ENCODE peak calls at places on chromosomes 2 and 18, in four cellular contexts. Y is DND-41, A is cardiac muscle cell, C is epithelial cell of proximal tubule. F is an unnamed sample.

GRCh38 chr2:211751853-211752252 is 786.7 kb downstream of the ERBB4 start:
- DNase-seq in C (no peak), Y (no peak), A (no peak), F (no peak)

GRCh38 chr18:22335644-22336275 is 82.0 kb downstream of the CTAGE1 start:
- DNase-seq in Y (no peak), C (no peak), A (no peak), F (no peak)

GRCh38 chr2:23293063-23293462 is 91.9 kb upstream of the KLHL29 start:
- DNase-seq in C (no peak), Y (no peak), A (no peak), F (no peak)

GRCh38 chr2:174967693-174968260 is 37.4 kb downstream of the CHN1 start:
- DNase-seq in Y (no peak), A (no peak), C (no peak), F (no peak)

GRCh38 chr2:128608911-128609880 is 290.5 kb upstream of the HS6ST1 start:
- DNase-seq in C (no peak), Y (no peak), A (no peak), F (no peak)

GRCh38 chr2:27993950-27994728 is 103.6 kb downstream of the BABAM2 start:
- DNase-seq in C (no peak), Y (no peak), A (no peak), F (no peak)

GRCh38 chr2:104340162-104340561 is 513.8 kb upstream of the POU3F3 start:
- DNase-seq in Y (no peak), A (no peak), C (no peak), F (no peak)

GRCh38 chr2:47869859-47870258 is 36.4 kb downstream of the FBXO11 start:
- DNase-seq in C (no peak), Y (no peak), A (no peak), F (no peak)

GRCh38 chr2:3633089-3633981 is 24.7 kb upstream of the ALLC start:
- DNase-seq in C (no peak), Y (no peak), A (no peak), F (no peak)

GRCh38 chr2:45612741-45613140 is 1.7 kb upstream of the SRBD1 start:
- DNase-seq in C (no peak), Y (no peak), A (no peak), F (no peak)

GRCh38 chr2:118290436-118291004 is 202.2 kb downstream of the INSIG2 start:
- DNase-seq in A (no peak), Y (no peak), C (no peak), F (no peak)

GRCh38 chr2:144523606-144524131 is 3.8 kb upstream of the ZEB2 start:
- DNase-seq in A (peak; percentile 46), Y (no peak), C (no peak), F (no peak)

GRCh38 chr2:166372046-166372445 is 3.7 kb downstream of the SCN9A start:
- DNase-seq in Y (no peak), C (no peak), A (no peak), F (no peak)

GRCh38 chr2:70959271-70959761 is 19.1 kb upstream of the ANKRD53 start:
- DNase-seq in Y (no peak), C (no peak), A (no peak), F (no peak)

GRCh38 chr18:8298186-8298585 is 311.1 kb upstream of the RAB12 start:
- DNase-seq in Y (no peak), C (no peak), A (no peak), F (no peak)

GRCh38 chr2:127049927-127050802 is 56.8 kb downstream of the BIN1 start:
- DNase-seq in C (no peak), Y (peak; percentile 68), A (peak; percentile 77), F (no peak)

GRCh38 chr2:158095912-158096311 is 5.8 kb upstream of the UPP2 start:
- DNase-seq in A (no peak), Y (no peak), C (no peak), F (no peak)

GRCh38 chr2:211503856-211504255 is 947.5 kb downstream of the CPS1 start:
- DNase-seq in C (no peak), Y (no peak), A (no peak), F (no peak)

GRCh38 chr2:97716695-97717617 is 3.6 kb downstream of the ZAP70 start:
- DNase-seq in Y (no peak), A (no peak), C (no peak), F (no peak)

GRCh38 chr18:41391616-41392610 is 563.1 kb upstream of the PIK3C3 start:
- DNase-seq in A (peak; percentile 87), Y (no peak), C (no peak), F (peak; percentile 12)

GRCh38 chr2:240620859-240621258 is 4.4 kb upstream of the GPR35 start:
- DNase-seq in A (no peak), C (no peak), Y (no peak), F (no peak)

GRCh38 chr2:120230515-120231471 is 7.6 kb upstream of the TMEM185B start:
- DNase-seq in C (no peak), Y (no peak), A (no peak), F (no peak)
- H3K4me3 ChIP-seq in C (no peak overlapping the region), Y (no peak overlapping the region), A (no peak overlapping the region), F (no peak overlapping the region)

GRCh38 chr2:112683550-112684414 is 37.0 kb upstream of the NT5DC4 start:
- DNase-seq in A (no peak), Y (no peak), C (no peak), F (no peak)

GRCh38 chr2:112684415-112684775 is 36.4 kb upstream of the NT5DC4 start:
- DNase-seq in Y (no peak), A (no peak), C (no peak), F (no peak)

GRCh38 chr2:112679484-112679883 is 33.7 kb downstream of the SLC20A1 start:
- DNase-seq in C (no peak), A (no peak), Y (no peak), F (no peak)

GRCh38 chr2:112682101-112682500 is 36.4 kb downstream of the SLC20A1 start:
- DNase-seq in C (no peak), A (no peak), Y (no peak), F (no peak)

DNA sequence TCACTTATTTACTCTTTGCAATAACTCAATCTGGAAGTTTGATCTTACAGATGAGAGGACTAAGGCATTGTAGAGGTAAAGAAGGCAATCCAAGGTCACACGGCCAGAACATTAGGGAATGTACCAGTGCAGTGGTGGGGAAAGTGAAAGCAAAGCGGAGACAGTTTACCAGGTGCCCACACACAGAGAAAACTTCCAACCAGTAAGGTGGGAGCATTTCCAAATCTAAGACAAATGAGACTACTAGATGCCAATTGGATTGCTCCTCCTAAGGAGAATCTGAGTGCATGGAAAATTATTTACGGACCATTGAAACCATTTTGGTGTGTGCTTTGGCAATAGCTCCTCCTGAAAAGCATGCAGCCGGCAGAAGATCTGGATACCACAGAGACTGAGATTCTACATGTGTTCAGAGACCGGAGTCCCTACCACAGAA is 34.9 kb downstream of the SLC20A1 start:
- DNase-seq in Y (no peak), C (no peak), A (no peak), F (no peak)
- H3K4me3 ChIP-seq in Y (no peak overlapping the region), C (no peak overlapping the region), A (no peak overlapping the region), F (no peak overlapping the region)

GRCh38 chr18:58224425-58224750 is 180.4 kb downstream of the NEDD4L start:
- DNase-seq in A (no peak), Y (no peak), C (no peak), F (no peak)
- H3K4me3 ChIP-seq in A (no peak overlapping the region), Y (no peak overlapping the region), C (peak overlapping the region; percentile 61), F (peak overlapping the region; percentile 3)

DNA sequence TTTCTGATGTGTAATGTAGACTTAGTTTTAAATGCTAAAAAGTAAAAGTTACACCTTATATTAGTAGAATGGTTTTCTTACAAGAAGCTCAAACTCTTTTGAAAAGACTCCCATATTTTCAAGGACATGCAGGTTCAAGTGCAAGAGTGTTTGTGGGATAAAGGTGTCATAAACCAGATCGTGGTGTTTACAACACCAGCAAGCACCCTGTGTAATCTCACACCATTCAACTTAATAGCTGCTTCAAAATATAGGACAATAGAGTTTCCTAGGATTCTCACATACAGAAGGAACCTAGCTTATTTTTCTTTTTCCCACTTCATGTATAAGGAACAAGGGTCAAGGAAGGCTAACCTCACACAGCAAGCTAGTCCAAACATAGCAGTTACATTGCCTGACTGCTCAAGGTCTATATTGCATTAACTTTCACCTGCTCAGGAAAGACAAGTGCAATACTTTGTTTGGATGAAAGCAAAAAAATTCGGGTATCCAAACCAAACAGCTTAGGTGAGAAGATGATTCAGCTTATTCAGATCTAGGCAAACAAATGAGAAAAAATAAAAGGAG is 172.3 kb downstream of the IKZF2 start:
- DNase-seq in C (no peak), Y (no peak), A (no peak), F (no peak)
- H3K4me3 ChIP-seq in C (no peak overlapping the region), Y (no peak overlapping the region), A (no peak overlapping the region), F (no peak overlapping the region)

DNA sequence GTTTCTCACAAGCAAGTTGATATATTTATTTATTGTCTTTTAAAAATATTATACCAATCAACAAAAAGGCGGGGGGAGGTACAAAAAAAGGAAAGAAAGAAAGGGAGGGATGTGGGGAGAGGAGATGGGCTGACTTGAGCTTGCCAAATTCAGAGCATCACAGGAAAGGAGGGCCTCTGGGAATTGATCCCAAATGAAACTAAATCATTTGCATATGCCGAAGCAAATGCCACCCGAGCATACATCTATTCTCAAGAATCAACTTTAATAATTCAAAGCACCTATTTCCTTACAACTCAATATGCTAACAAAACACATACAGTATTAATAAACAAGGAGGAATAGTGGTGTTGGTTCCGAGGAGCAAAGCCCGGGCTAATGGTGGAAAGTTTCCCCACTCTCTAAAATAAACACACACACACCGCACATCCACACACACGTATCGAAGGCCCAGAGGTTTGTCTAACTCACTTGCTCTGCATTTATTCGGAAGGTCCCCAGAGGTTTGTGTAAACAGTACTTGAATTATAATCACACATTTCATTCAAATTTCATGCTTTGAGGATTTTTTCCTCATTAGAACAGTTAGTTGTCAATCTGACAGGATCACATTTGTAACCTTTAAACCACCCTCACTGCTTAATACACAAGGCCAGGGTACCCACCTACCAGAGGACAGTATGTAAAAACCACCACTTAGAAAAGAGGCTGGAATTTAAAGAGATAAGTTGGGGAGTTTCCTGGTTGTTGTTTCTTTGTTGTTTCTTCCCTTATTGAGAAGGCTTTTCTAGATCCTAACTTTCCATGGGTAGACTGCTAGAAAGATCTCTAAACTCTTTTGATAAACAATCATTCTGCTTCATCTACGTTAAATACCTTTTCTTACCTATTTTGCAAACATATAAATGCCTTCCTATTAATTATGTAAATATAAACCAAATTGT is 264.7 kb downstream of the TCF4 start:
- DNase-seq in C (no peak), A (no peak), Y (no peak), F (no peak)
- H3K4me3 ChIP-seq in C (no peak overlapping the region), A (no peak overlapping the region), Y (no peak overlapping the region), F (no peak overlapping the region)

GRCh38 chr2:167825664-167826063 is 421.7 kb downstream of the STK39 start:
- DNase-seq in C (no peak), Y (no peak), A (no peak), F (no peak)

GRCh38 chr2:167823066-167823465 is 424.3 kb downstream of the STK39 start:
- DNase-seq in A (no peak), Y (no peak), C (no peak), F (no peak)

GRCh38 chr2:167832840-167833239 is 414.6 kb downstream of the STK39 start:
- DNase-seq in C (no peak), Y (no peak), A (no peak), F (no peak)

GRCh38 chr2:167827352-167828097 is 419.9 kb downstream of the STK39 start:
- DNase-seq in C (no peak), Y (no peak), A (no peak), F (no peak)

DNA sequence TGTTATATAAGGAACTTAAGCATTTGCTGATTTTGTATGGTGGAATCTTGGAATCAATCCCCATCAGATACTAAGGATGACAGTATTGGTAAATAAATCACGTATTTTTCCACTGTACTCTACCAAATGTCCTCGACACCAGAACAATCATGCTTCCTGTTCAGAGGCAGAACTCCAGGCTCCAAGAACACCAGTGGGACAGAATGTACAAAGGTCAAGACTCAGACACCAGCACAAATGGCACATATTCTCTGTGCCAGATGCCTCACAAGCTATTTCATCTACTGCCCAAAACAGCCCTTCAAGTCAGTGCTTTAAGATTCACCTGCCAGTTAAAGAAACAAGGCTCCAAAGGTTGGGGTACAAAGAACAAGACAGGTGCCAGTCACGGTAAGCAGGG is 420.5 kb downstream of the STK39 start:
- DNase-seq in C (no peak), A (no peak), Y (no peak), F (no peak)
- H3K4me3 ChIP-seq in C (no peak overlapping the region), A (no peak overlapping the region), Y (no peak overlapping the region), F (no peak overlapping the region)